ENCODE peak calls at places on chromosomes 7 and 10, in eight cellular contexts. G is Panc1, J is AG09309, P is GM10248, B is natural killer cell, S is progenitor cell of endocrine pancreas, C is BJ, A is HL-60. D is an unnamed sample.

GRCh38 chr7:65265959-65266519 is 107.6 kb upstream of the ZNF92 start:
- DNase-seq in S (no peak), A (no peak), B (no peak), P (no peak), C (no peak), G (no peak), J (no peak), D (no peak)

GRCh38 chr10:113027574-113028392 is 77.7 kb downstream of the TCF7L2 start:
- DNase-seq in P (no peak), C (no peak), S (no peak), A (no peak), B (no peak), J (no peak), G (no peak), D (peak; percentile 31)

GRCh38 chr10:3452234-3452633 is 279.7 kb upstream of the PITRM1 start:
- DNase-seq in B (no peak), C (peak; percentile 79), A (no peak), G (no peak), J (peak; percentile 82), P (no peak), S (no peak), D (peak; percentile 85)

GRCh38 chr7:90958669-90959068 is 305.6 kb upstream of the FZD1 start:
- DNase-seq in C (peak; percentile 58), J (peak; percentile 74), A (no peak), G (no peak), S (no peak), B (no peak), P (no peak), D (no peak)

GRCh38 chr7:98868450-98868849 is 1.4 kb downstream of the TMEM130 start:
- DNase-seq in G (no peak), J (no peak), A (no peak), S (no peak), B (no peak), P (peak; percentile 10), C (no peak), D (no peak)

GRCh38 chr7:27782849-27783248 is 42.9 kb downstream of the TAX1BP1 start:
- DNase-seq in S (no peak), J (no peak), C (no peak), B (no peak), G (no peak), A (no peak), P (no peak), D (peak; percentile 60)

GRCh38 chr7:513521-514166 is 6.0 kb downstream of the PDGFA start:
- DNase-seq in S (no peak), A (no peak), C (no peak), P (no peak), J (no peak), G (no peak), B (no peak), D (no peak)

GRCh38 chr10:110527731-110528171 is 30.0 kb downstream of the DUSP5 start:
- DNase-seq in G (no peak), P (no peak), S (no peak), A (no peak), J (no peak), C (no peak), B (no peak), D (peak; percentile 82)

GRCh38 chr7:73904219-73905136 is 43.5 kb downstream of the TMEM270 start:
- DNase-seq in G (no peak), B (no peak), A (no peak), C (no peak), S (no peak), P (no peak), J (no peak), D (no peak)

GRCh38 chr10:98031440-98031839 is 1.0 kb upstream of the CRTAC1 start:
- DNase-seq in A (no peak), S (no peak), J (no peak), B (no peak), P (no peak), G (no peak), C (no peak), D (no peak)

GRCh38 chr7:155234950-155235789 is 62.5 kb upstream of the INSIG1 start:
- DNase-seq in B (no peak), A (no peak), S (no peak), C (no peak), P (no peak), J (no peak), G (no peak), D (no peak)

GRCh38 chr7:16293669-16294425 is 127.5 kb downstream of the CRPPA start:
- DNase-seq in P (no peak), A (no peak), B (no peak), G (no peak), S (no peak), J (no peak), C (no peak), D (no peak)

GRCh38 chr7:6158424-6159096 is 113.9 kb downstream of the CYTH3 start:
- DNase-seq in A (no peak), J (no peak), P (no peak), B (no peak), S (no peak), G (no peak), C (no peak), D (no peak)

GRCh38 chr10:103710490-103710889 is 144.9 kb downstream of the SH3PXD2A start:
- DNase-seq in G (no peak), P (no peak), B (no peak), J (no peak), S (no peak), A (no peak), C (no peak), D (no peak)

GRCh38 chr10:89640242-89640641 is 4.8 kb downstream of the PANK1 start:
- DNase-seq in C (no peak), P (no peak), B (no peak), A (no peak), J (no peak), S (no peak), G (no peak), D (no peak)

GRCh38 chr7:131747625-131748024 is 191.2 kb upstream of the PODXL start:
- DNase-seq in B (no peak), J (no peak), G (no peak), A (no peak), P (no peak), S (no peak), C (no peak), D (peak; percentile 4)

DNA sequence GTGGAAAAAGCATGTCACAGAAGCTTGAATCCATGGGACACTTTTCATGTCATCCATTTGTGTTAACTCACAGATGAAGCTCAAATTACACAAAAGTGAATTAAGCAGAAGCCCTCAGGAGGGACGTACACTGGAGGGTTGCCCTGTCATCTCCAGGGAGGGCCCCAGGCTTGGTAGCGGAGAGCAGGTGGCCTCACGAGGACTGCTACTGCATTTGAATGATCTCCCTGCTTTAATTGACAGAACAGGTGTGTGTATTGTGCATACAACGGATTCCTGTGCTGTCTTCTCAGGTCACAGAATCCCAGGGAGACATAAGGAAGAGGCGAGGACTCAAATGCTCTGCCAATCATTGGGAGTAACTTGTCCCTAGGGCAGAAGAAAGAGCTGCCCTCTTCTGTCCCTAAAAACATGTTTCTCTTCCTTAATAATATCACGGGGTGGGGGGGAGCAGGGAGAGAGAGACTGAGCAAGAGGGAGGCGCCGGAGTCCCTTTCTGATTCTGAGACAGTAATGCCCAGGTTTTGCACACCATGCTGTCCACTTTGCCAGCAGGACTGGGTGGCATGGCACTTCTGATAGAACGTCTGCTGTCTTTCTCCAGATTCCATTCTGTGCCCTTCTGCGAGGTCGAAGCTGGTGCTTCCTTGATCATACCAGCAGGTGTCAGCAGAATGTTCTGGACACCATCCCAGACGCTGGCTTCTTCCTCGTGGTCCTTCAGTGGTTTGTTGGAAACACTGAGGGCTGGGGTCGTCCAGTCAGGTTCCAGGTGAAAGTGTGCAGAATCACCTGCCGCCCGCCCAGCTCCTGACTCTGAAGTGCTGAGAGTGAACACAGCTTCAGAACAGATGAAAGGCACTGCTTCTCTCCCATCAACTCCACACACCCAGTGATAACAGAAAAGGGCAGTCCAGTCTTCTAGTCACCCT is 26.1 kb upstream of the RASGEF1A start:
- DNase-seq in C (no peak), G (peak; percentile 39), J (peak; percentile 11), A (peak; percentile 24), S (peak; percentile 34), B (no peak), P (peak; percentile 65), D (peak; percentile 47)
- TF ChIP-seq CTCF in C (peak; percentile 79), G (peak; percentile 93), J (peak; percentile 78), A (peak; percentile 82), S (peak; percentile 78), B (peak; percentile 54), P (peak; percentile 67), D (peak; percentile 59)

DNA sequence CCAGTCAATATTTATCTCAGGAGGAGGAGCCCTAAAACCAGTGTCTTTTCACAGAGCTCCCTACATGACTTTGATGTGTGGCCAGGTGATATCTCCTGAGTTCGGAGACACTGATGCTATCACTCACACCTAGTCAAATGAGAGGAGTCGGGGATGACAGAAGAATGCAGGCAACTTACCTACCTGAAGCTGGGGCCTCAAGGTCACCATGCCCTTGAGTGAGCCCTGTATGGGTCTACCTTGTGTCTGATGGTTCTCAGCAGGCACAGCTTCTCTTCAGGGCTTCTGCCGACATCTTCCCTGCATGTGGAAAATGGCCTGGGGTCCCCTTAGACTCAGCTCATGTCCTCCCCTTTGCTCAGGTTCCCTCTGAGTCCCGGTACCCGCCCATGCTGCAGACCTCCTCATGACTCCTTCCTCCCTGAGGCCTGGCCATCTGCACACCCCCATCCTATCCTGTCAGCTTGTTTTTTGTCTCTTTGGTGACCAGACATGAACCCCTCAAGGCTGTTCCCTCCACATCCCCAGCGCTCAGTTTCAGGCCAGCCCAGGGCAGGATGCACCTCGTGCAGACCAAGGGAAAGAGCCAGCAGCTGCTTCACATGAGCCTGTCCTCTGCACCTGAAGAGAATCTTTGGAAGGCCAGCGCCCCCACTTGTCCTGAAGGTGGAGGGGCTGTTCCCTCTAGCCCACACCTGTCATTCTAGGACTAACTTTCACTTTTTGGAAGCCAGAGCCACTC is 74.6 kb upstream of the GDF10 start:
- DNase-seq in P (no peak), G (no peak), C (no peak), J (no peak), A (no peak), S (no peak), B (no peak), D (no peak)
- TF ChIP-seq CTCF in P (no peak), G (no peak), C (peak; percentile 16), J (no peak), A (no peak), S (no peak), B (no peak), D (no peak)

GRCh38 chr10:100562008-100562672 is 26.4 kb downstream of the HIF1AN start:
- DNase-seq in C (no peak), P (peak; percentile 84), B (peak; percentile 72), G (peak; percentile 30), J (no peak), A (peak; percentile 64), S (peak; percentile 71), D (peak; percentile 51)
- TF ChIP-seq CTCF in C (peak; percentile 77), P (peak; percentile 87), B (peak; percentile 97), G (peak; percentile 100), J (peak; percentile 73), A (peak; percentile 75), S (no peak), D (peak; percentile 89)

GRCh38 chr7:48280100-48280499 is 108.8 kb downstream of the ABCA13 start:
- DNase-seq in B (no peak), G (no peak), P (no peak), C (no peak), S (no peak), A (no peak), J (no peak), D (peak; percentile 5)
- TF ChIP-seq CTCF in B (no peak), G (no peak), P (no peak), C (no peak), S (no peak), A (no peak), J (no peak), D (no peak)

D was measured in endothelial cell of umbilical vein.